ENCODE peak calls at places on chromosomes 7 and 10, in eight cellular contexts. One of them, this sample, is unnamed. For H3K9me3, the result is how much of the 10 kb centered on the place peaks cover.

GRCh38 chr10:113094114-113094486 is 144.1 kb downstream of the TCF7L2 start:
- DNase-seq in spleen: no peak
- DNase-seq in sigmoid colon: no peak
- DNase-seq in T-helper 17 cell: no peak
- DNase-seq in thyroid gland: no peak
- DNase-seq in upper lobe of left lung: no peak
- DNase-seq in SJSA1: no peak
- DNase-seq in right atrium auricular region: no peak
- DNase-seq in this sample: no peak

GRCh38 chr7:131105803-131106680 is 221.6 kb upstream of the MKLN1 start:
- DNase-seq in spleen: peak
- DNase-seq in sigmoid colon: peak
- DNase-seq in T-helper 17 cell: peak
- DNase-seq in thyroid gland: peak
- DNase-seq in upper lobe of left lung: peak
- DNase-seq in SJSA1: peak
- DNase-seq in right atrium auricular region: peak
- DNase-seq in this sample: peak

GRCh38 chr7:111517441-111518037 is 44.8 kb downstream of the IMMP2L start:
- DNase-seq in spleen: no peak
- DNase-seq in sigmoid colon: no peak
- DNase-seq in T-helper 17 cell: no peak
- DNase-seq in thyroid gland: no peak
- DNase-seq in upper lobe of left lung: no peak
- DNase-seq in SJSA1: no peak
- DNase-seq in right atrium auricular region: no peak
- DNase-seq in this sample: no peak

GRCh38 chr10:126375926-126376554 is 12.2 kb downstream of the ADAM12 start:
- DNase-seq in spleen: no peak
- DNase-seq in sigmoid colon: no peak
- DNase-seq in T-helper 17 cell: no peak
- DNase-seq in thyroid gland: no peak
- DNase-seq in upper lobe of left lung: no peak
- DNase-seq in SJSA1: no peak
- DNase-seq in right atrium auricular region: no peak
- DNase-seq in this sample: no peak

GRCh38 chr10:70832852-70833542 is 17.2 kb downstream of the SGPL1 start:
- DNase-seq in spleen: no peak
- DNase-seq in sigmoid colon: no peak
- DNase-seq in T-helper 17 cell: no peak
- DNase-seq in thyroid gland: no peak
- DNase-seq in upper lobe of left lung: no peak
- DNase-seq in SJSA1: no peak
- DNase-seq in right atrium auricular region: no peak
- DNase-seq in this sample: no peak

GRCh38 chr7:100830396-100830795 is 3.1 kb upstream of the EPHB4 start:
- DNase-seq in spleen: no peak
- DNase-seq in sigmoid colon: no peak
- DNase-seq in T-helper 17 cell: no peak
- DNase-seq in thyroid gland: no peak
- DNase-seq in upper lobe of left lung: no peak
- DNase-seq in SJSA1: no peak
- DNase-seq in right atrium auricular region: no peak
- DNase-seq in this sample: no peak

GRCh38 chr7:79778786-79779382 is 325.4 kb upstream of the MAGI2 start:
- DNase-seq in spleen: no peak
- DNase-seq in sigmoid colon: no peak
- DNase-seq in T-helper 17 cell: no peak
- DNase-seq in thyroid gland: no peak
- DNase-seq in upper lobe of left lung: no peak
- DNase-seq in SJSA1: no peak
- DNase-seq in right atrium auricular region: no peak
- DNase-seq in this sample: no peak

GRCh38 chr10:73819513-73820093 is 8.2 kb upstream of the NDST2 start:
- DNase-seq in spleen: peak
- DNase-seq in sigmoid colon: no peak
- DNase-seq in T-helper 17 cell: no peak
- DNase-seq in thyroid gland: peak
- DNase-seq in upper lobe of left lung: peak
- DNase-seq in SJSA1: no peak
- DNase-seq in right atrium auricular region: no peak
- DNase-seq in this sample: no peak

GRCh38 chr7:151807876-151808275 is 69.0 kb downstream of the PRKAG2 start:
- DNase-seq in spleen: peak
- DNase-seq in sigmoid colon: no peak
- DNase-seq in T-helper 17 cell: no peak
- DNase-seq in thyroid gland: no peak
- DNase-seq in upper lobe of left lung: no peak
- DNase-seq in SJSA1: no peak
- DNase-seq in right atrium auricular region: no peak
- DNase-seq in this sample: no peak

GRCh38 chr7:155804897-155805825 is 7.1 kb downstream of the SHH start:
- DNase-seq in spleen: peak
- DNase-seq in sigmoid colon: no peak
- DNase-seq in T-helper 17 cell: peak
- DNase-seq in thyroid gland: peak
- DNase-seq in upper lobe of left lung: peak
- DNase-seq in SJSA1: no peak
- DNase-seq in right atrium auricular region: no peak
- DNase-seq in this sample: no peak

GRCh38 chr10:113592380-113592779 is 39.5 kb downstream of the HABP2 start:
- DNase-seq in spleen: no peak
- DNase-seq in sigmoid colon: no peak
- DNase-seq in T-helper 17 cell: no peak
- DNase-seq in thyroid gland: no peak
- DNase-seq in upper lobe of left lung: no peak
- DNase-seq in SJSA1: no peak
- DNase-seq in right atrium auricular region: no peak
- DNase-seq in this sample: no peak

GRCh38 chr7:148782757-148783456 is 84.2 kb downstream of the CUL1 start:
- DNase-seq in spleen: no peak
- DNase-seq in sigmoid colon: no peak
- DNase-seq in T-helper 17 cell: no peak
- DNase-seq in thyroid gland: no peak
- DNase-seq in upper lobe of left lung: peak
- DNase-seq in SJSA1: no peak
- DNase-seq in right atrium auricular region: no peak
- DNase-seq in this sample: no peak

GRCh38 chr10:88986549-88987242 is 3.9 kb upstream of the FAS start:
- DNase-seq in spleen: no peak
- DNase-seq in sigmoid colon: no peak
- DNase-seq in T-helper 17 cell: no peak
- DNase-seq in thyroid gland: peak
- DNase-seq in upper lobe of left lung: no peak
- DNase-seq in SJSA1: no peak
- DNase-seq in right atrium auricular region: no peak
- DNase-seq in this sample: peak

GRCh38 chr7:108525327-108525984 is 479 bp downstream of the PNPLA8 start:
- DNase-seq in spleen: no peak
- DNase-seq in sigmoid colon: peak
- DNase-seq in T-helper 17 cell: no peak
- DNase-seq in thyroid gland: peak
- DNase-seq in upper lobe of left lung: no peak
- DNase-seq in SJSA1: no peak
- DNase-seq in right atrium auricular region: no peak
- DNase-seq in this sample: no peak

GRCh38 chr7:86950360-86950759 is 109.1 kb downstream of the ELAPOR2 start:
- DNase-seq in spleen: peak
- DNase-seq in sigmoid colon: no peak
- DNase-seq in T-helper 17 cell: no peak
- DNase-seq in thyroid gland: no peak
- DNase-seq in upper lobe of left lung: peak
- DNase-seq in SJSA1: no peak
- DNase-seq in right atrium auricular region: no peak
- DNase-seq in this sample: no peak

GRCh38 chr7:77866791-77867190 is 68.2 kb downstream of the PHTF2 start:
- DNase-seq in spleen: no peak
- DNase-seq in sigmoid colon: no peak
- DNase-seq in T-helper 17 cell: no peak
- DNase-seq in thyroid gland: no peak
- DNase-seq in upper lobe of left lung: no peak
- DNase-seq in SJSA1: no peak
- DNase-seq in right atrium auricular region: no peak
- DNase-seq in this sample: no peak

GRCh38 chr7:41745451-41745850 is 42.6 kb upstream of the INHBA start:
- DNase-seq in spleen: no peak
- DNase-seq in sigmoid colon: no peak
- DNase-seq in T-helper 17 cell: no peak
- DNase-seq in thyroid gland: no peak
- DNase-seq in upper lobe of left lung: no peak
- DNase-seq in SJSA1: no peak
- DNase-seq in right atrium auricular region: no peak
- DNase-seq in this sample: no peak
- H3K9me3 ChIP-seq in spleen: under half
- H3K9me3 ChIP-seq in sigmoid colon: under half
- H3K9me3 ChIP-seq in T-helper 17 cell: under half
- H3K9me3 ChIP-seq in thyroid gland: under half
- H3K9me3 ChIP-seq in upper lobe of left lung: under half
- H3K9me3 ChIP-seq in SJSA1: under half
- H3K9me3 ChIP-seq in right atrium auricular region: under half
- H3K9me3 ChIP-seq in this sample: under half

DNA sequence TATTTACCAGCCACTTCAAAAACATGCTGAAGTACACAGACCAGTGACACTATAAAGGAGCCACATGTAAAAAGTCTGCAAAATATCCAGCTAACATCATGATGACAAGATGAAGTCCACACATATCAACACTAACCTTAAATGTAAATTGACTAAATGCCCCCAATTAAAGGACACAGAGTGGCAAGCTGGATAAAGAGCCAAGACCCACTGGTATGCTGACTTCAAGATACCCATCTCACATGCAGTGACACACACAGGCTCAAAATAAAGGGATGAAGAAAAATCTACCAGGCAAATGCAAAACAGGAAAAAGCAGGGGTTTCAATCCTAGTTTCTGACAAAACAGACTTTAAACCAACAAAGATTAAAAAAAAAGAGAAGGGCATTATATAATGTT is 12.9 kb upstream of the C10orf88 start:
- DNase-seq in spleen: no peak
- DNase-seq in sigmoid colon: no peak
- DNase-seq in T-helper 17 cell: no peak
- DNase-seq in thyroid gland: no peak
- DNase-seq in upper lobe of left lung: no peak
- DNase-seq in SJSA1: no peak
- DNase-seq in right atrium auricular region: no peak
- DNase-seq in this sample: no peak
- H3K9me3 ChIP-seq in spleen: under half
- H3K9me3 ChIP-seq in sigmoid colon: under half
- H3K9me3 ChIP-seq in T-helper 17 cell: under half
- H3K9me3 ChIP-seq in thyroid gland: under half
- H3K9me3 ChIP-seq in upper lobe of left lung: under half
- H3K9me3 ChIP-seq in SJSA1: under half
- H3K9me3 ChIP-seq in right atrium auricular region: under half
- H3K9me3 ChIP-seq in this sample: under half

GRCh38 chr7:69199661-69200060 is 398.6 kb upstream of the AUTS2 start:
- DNase-seq in spleen: no peak
- DNase-seq in sigmoid colon: no peak
- DNase-seq in T-helper 17 cell: no peak
- DNase-seq in thyroid gland: no peak
- DNase-seq in upper lobe of left lung: no peak
- DNase-seq in SJSA1: no peak
- DNase-seq in right atrium auricular region: no peak
- DNase-seq in this sample: no peak
- H3K9me3 ChIP-seq in spleen: under half
- H3K9me3 ChIP-seq in sigmoid colon: under half
- H3K9me3 ChIP-seq in T-helper 17 cell: under half
- H3K9me3 ChIP-seq in thyroid gland: under half
- H3K9me3 ChIP-seq in upper lobe of left lung: under half
- H3K9me3 ChIP-seq in SJSA1: under half
- H3K9me3 ChIP-seq in right atrium auricular region: under half
- H3K9me3 ChIP-seq in this sample: under half

DNA sequence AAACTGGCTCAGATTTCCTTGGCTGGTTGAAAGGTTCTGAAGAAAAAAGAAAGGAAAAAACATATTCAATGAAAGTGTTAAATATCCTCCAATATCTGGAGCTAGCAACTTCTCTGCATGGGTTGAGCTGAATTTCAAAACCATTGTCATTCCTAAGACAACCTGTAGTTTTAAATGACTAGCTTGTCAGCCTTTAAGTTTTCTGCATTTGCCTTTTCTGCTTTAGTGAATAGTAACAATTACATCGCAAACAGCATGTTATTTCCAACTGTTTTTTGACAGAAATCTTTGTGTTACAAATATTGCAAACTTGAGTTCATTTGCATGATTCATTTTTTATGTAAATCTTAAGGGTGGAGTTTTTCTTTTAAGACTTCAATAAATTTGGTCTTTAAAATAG is 852.3 kb upstream of the CELF2 start:
- DNase-seq in spleen: no peak
- DNase-seq in sigmoid colon: no peak
- DNase-seq in T-helper 17 cell: no peak
- DNase-seq in thyroid gland: no peak
- DNase-seq in upper lobe of left lung: no peak
- DNase-seq in SJSA1: no peak
- DNase-seq in right atrium auricular region: no peak
- DNase-seq in this sample: no peak
- H3K9me3 ChIP-seq in spleen: under half
- H3K9me3 ChIP-seq in sigmoid colon: under half
- H3K9me3 ChIP-seq in T-helper 17 cell: under half
- H3K9me3 ChIP-seq in thyroid gland: under half
- H3K9me3 ChIP-seq in upper lobe of left lung: under half
- H3K9me3 ChIP-seq in SJSA1: under half
- H3K9me3 ChIP-seq in right atrium auricular region: under half
- H3K9me3 ChIP-seq in this sample: under half